ENCODE peak calls at places on chromosomes 16 and 17, in four cellular contexts. O is endodermal cell; W is effector memory CD4-positive, alpha-beta T cell; H is left ventricle myocardium inferior. T is an unnamed sample. For H3K4me1, the result is how much of the 10 kb centered on the place peaks cover.

GRCh38 chr16:87317766-87318121 is 552 bp upstream of the C16orf95 start:
- DNase-seq in W (no peak), O (no peak), H (peak), T (peak)

GRCh38 chr17:59299400-59300092 is 31.9 kb upstream of the YPEL2 start:
- DNase-seq in O (no peak), W (no peak), H (no peak), T (peak)

GRCh38 chr16:15446901-15447300 is 12.5 kb downstream of the BMERB1 start:
- DNase-seq in W (no peak), O (no peak), H (no peak), T (no peak)

GRCh38 chr16:78213751-78214150 is 114.3 kb downstream of the WWOX start:
- DNase-seq in O (peak), W (no peak), H (no peak), T (no peak)

GRCh38 chr17:45974916-45975630 is 24.0 kb upstream of the STH start:
- DNase-seq in W (no peak), O (no peak), H (no peak), T (no peak)

GRCh38 chr16:50644730-50645129 is 36.4 kb downstream of the SNX20 start:
- DNase-seq in H (no peak), O (peak), W (no peak), T (no peak)

GRCh38 chr17:68957944-68958343 is 2.8 kb upstream of the ABCA8 start:
- DNase-seq in O (no peak), W (no peak), H (no peak), T (no peak)

GRCh38 chr16:13453938-13454553 is 465.9 kb upstream of the ERCC4 start:
- DNase-seq in W (no peak), H (no peak), O (peak), T (peak)

GRCh38 chr16:85142129-85142513 is 29.8 kb upstream of the CIBAR2 start:
- DNase-seq in O (no peak), W (no peak), H (no peak), T (no peak)
- H3K4me1 ChIP-seq in O (under half), W (under half), H (half or more), T (under half)

GRCh38 chr16:56606071-56606687 is 2.2 kb upstream of the MT2A start:
- DNase-seq in W (no peak), O (no peak), H (no peak), T (no peak)
- H3K27ac ChIP-seq in W (no peak), O (no peak), H (peak), T (peak)

GRCh38 chr17:47956818-47957590 is 679 bp downstream of the PRR15L start:
- DNase-seq in W (no peak), O (no peak), H (no peak), T (peak)
- H3K4me3 ChIP-seq in W (no peak), O (no peak), H (no peak), T (peak)

GRCh38 chr16:68289621-68290329 is 21.0 kb downstream of the SLC7A6OS start:
- DNase-seq in H (no peak), W (no peak), O (peak), T (peak)

GRCh38 chr16:68286153-68287074 is 22.1 kb downstream of the SLC7A6 start:
- DNase-seq in H (no peak), W (no peak), O (no peak), T (peak)

GRCh38 chr16:68289202-68289601 is 21.5 kb downstream of the SLC7A6OS start:
- DNase-seq in W (no peak), O (no peak), H (no peak), T (no peak)

GRCh38 chr16:68287276-68288251 is 23.2 kb downstream of the SLC7A6OS start:
- DNase-seq in W (peak), H (peak), O (no peak), T (no peak)

GRCh38 chr16:68288252-68288650 is 22.5 kb downstream of the SLC7A6OS start:
- DNase-seq in O (no peak), H (no peak), W (no peak), T (no peak)
- H3K4me1 ChIP-seq in O (under half), H (half or more), W (half or more), T (under half)

DNA sequence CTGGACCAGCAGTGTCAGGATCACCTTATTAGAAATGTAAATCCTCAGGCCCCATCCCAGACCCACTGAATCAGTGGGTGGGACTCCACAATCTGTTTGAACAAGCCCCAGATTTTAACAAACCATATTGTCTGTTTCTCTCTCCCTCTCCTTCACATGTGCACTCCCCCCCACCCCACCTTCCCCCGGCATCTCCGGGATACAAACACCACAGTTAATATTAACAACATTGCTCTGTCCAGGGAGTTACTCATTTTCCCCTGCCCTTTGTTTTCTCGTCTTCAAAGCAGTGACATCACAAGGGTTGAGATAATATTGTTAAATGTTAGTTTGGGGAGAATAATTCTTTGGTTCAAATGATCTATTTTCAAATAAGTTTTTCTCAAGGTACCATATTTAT is 127.4 kb downstream of the KATNIP start:
- DNase-seq in W (no peak), O (no peak), H (no peak), T (no peak)
- H3K27ac ChIP-seq in W (no peak), O (no peak), H (no peak), T (no peak)

DNA sequence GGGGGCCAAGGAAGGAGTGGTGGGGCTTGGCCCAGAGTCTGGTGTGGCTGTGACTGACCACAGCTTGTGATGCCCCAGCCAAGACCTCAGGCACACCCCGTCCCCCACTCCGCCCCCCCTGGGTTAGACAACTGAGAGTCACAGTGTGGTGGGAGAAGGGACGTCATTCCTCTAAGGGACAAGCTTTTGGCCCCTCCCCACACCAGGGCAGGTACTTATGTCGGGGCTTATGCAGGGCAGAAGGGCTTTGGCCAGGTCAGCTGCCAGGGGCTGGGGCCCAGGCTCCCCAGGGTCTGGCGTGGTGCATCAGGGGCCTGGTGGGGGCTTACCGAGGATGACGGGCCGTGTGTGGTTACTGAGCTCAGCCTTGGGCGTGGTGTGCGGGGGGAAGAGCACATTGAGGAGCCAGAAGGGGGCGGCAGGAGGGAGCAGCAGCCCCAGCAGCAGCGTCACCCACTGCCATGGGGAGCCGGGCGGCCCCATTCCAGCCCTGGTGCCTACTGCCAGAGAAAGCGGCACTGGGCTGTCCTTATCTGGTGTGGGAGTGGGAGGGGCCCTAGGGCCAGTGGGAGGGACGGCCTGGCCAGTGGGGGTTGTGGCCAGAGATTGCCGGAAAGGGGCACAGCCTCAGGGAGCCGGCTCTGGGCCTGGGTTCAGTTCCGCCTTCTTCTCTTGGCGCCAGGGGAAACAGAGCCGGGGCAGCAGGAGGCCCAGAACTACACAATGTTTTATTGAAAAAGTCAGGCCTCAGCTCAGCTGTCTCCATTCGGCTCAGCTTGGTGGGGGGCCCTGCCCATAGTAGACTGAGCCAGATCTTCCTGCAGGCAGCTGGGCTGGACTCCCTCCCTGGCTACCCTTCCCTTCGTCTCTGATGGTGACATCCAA is at the start of gene LCAT:
- DNase-seq in O (no peak), W (no peak), H (peak), T (no peak)
- H3K4me3 ChIP-seq in O (no peak), W (no peak), H (no peak), T (no peak)

GRCh38 chr16:49542391-49542891 is 168.8 kb downstream of the C16orf78 start:
- DNase-seq in O (no peak), H (no peak), W (no peak), T (no peak)

GRCh38 chr16:49540836-49541235 is 167.2 kb downstream of the C16orf78 start:
- DNase-seq in H (no peak), O (no peak), W (no peak), T (no peak)

GRCh38 chr16:49545243-49545642 is 171.6 kb downstream of the C16orf78 start:
- DNase-seq in W (no peak), O (no peak), H (no peak), T (no peak)

GRCh38 chr16:49544828-49545227 is 171.2 kb downstream of the C16orf78 start:
- DNase-seq in W (no peak), O (no peak), H (no peak), T (no peak)

DNA sequence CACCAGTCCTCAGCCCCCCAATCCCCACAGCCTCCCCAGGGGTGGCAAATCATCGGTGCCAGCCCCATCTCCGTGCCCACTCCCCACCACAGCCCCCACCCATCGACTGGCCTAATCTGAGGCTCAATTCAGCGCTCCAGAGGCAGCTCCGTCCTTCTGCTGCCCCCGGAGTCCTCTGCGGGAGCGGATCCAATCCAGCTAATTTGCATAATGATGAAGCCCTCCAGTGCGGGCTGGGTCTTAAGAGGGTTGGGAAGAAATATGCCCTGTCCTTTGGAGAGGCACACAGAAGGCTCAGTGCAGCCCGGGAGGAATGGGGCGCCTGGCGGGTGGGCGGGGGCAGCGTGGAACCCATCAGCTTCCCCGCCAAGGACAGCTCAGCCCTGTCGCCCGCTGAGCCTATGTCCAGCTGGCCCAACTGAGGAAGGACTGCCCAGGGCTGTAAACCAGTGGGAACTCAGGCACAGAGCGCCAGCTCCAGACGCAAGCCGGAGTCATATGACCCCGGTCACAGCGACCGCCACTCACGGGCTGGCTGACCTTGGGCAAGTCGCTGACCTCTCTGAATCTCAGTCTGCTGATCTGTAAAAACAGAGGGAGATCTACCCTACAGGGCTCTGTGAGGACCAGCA is 169.8 kb downstream of the C16orf78 start:
- DNase-seq in W (no peak), H (no peak), O (no peak), T (no peak)
- H3K4me1 ChIP-seq in W (under half), H (under half), O (under half), T (under half)

GRCh38 chr16:57999971-58000705 is at the start of gene ZNF319:
- DNase-seq in W (peak), H (no peak), O (peak), T (peak)

GRCh38 chr16:58002411-58002790 is 1.2 kb downstream of the USB1 start:
- DNase-seq in O (no peak), H (no peak), W (no peak), T (no peak)

GRCh38 chr16:58002936-58003335 is 1.7 kb downstream of the USB1 start:
- DNase-seq in H (no peak), O (no peak), W (no peak), T (no peak)

GRCh38 chr16:58000706-58001676 is at the start of gene USB1:
- DNase-seq in H (peak), W (peak), O (peak), T (peak)

GRCh38 chr16:58001781-58002410 is 689 bp downstream of the USB1 start:
- DNase-seq in O (no peak), W (no peak), H (no peak), T (no peak)
- H3K27ac ChIP-seq in O (no peak), W (no peak), H (peak), T (no peak)

T was measured in small intestine.